ENCODE peak calls at places on chromosomes 5 and 9, in six cellular contexts. F is T follicular helper cell; V is stimulated activated naive CD4-positive, alpha-beta T cell treated with Interleukin-2 at 50 U/mL for 16 hours; X is posterior vena cava; R is lower lobe of right lung; G is AG10803. Q is an unnamed sample.

GRCh38 chr9:21542780-21543179 is 60.7 kb upstream of the IFNE start:
- DNase-seq in F (no peak), R (no peak), V (no peak), G (no peak), X (no peak), Q (no peak)

GRCh38 chr9:105127863-105128220 is 116.6 kb upstream of the SLC44A1 start:
- DNase-seq in V (no peak), F (peak; percentile 54), G (peak; percentile 72), X (no peak), R (no peak), Q (peak; percentile 60)

GRCh38 chr5:159695741-159696294 is 220.5 kb upstream of the ADRA1B start:
- DNase-seq in R (no peak), X (no peak), G (no peak), V (no peak), F (no peak), Q (no peak)

GRCh38 chr5:82417776-82418607 is 139.8 kb upstream of the RPS23 start:
- DNase-seq in G (peak; percentile 67), X (no peak), R (peak; percentile 69), V (no peak), F (no peak), Q (peak; percentile 16)

GRCh38 chr5:73853091-73853490 is 227.1 kb downstream of the ARHGEF28 start:
- DNase-seq in F (no peak), V (no peak), R (no peak), X (no peak), G (peak; percentile 80), Q (peak; percentile 88)

GRCh38 chr5:110105692-110106091 is 416.0 kb downstream of the MAN2A1 start:
- DNase-seq in R (no peak), G (peak; percentile 55), F (no peak), X (no peak), V (no peak), Q (peak; percentile 6)

GRCh38 chr5:178588769-178589168 is 1.4 kb downstream of the COL23A1 start:
- DNase-seq in V (no peak), F (no peak), X (no peak), R (no peak), G (no peak), Q (no peak)

GRCh38 chr9:87863882-87864465 is 18.7 kb upstream of the SPATA31E1 start:
- DNase-seq in F (no peak), R (no peak), G (no peak), X (no peak), V (no peak), Q (no peak)

GRCh38 chr9:121895836-121896544 is 197.1 kb downstream of the TTLL11 start:
- DNase-seq in G (peak; percentile 47), F (no peak), V (no peak), R (no peak), X (no peak), Q (peak; percentile 29)

GRCh38 chr5:32225445-32225844 is 51.3 kb upstream of the GOLPH3 start:
- DNase-seq in V (no peak), G (peak; percentile 78), F (no peak), X (no peak), R (no peak), Q (peak; percentile 51)

GRCh38 chr5:145689235-145689634 is 145.9 kb downstream of the PRELID2 start:
- DNase-seq in R (no peak), X (no peak), F (no peak), G (no peak), V (no peak), Q (no peak)

GRCh38 chr9:129401623-129402340 is 219.1 kb downstream of the C9orf50 start:
- DNase-seq in R (peak; percentile 34), V (no peak), F (no peak), G (peak; percentile 32), X (no peak), Q (no peak)

GRCh38 chr9:137589441-137590122 is 730 bp downstream of the ZMYND19 start:
- DNase-seq in X (peak; percentile 76), R (peak; percentile 49), V (no peak), G (no peak), F (no peak), Q (peak; percentile 20)

GRCh38 chr5:144742376-144742775 is 571.7 kb downstream of the KCTD16 start:
- DNase-seq in G (no peak), V (no peak), X (no peak), F (no peak), R (no peak), Q (no peak)

GRCh38 chr9:126777733-126778132 is 27.1 kb upstream of the ZBTB43 start:
- DNase-seq in R (no peak), G (no peak), X (no peak), F (no peak), V (no peak), Q (no peak)

GRCh38 chr9:135526089-135526729 is 5.0 kb downstream of the LCN1 start:
- DNase-seq in G (no peak), X (peak; percentile 67), R (peak; percentile 12), F (no peak), V (no peak), Q (no peak)

Q was measured in EL.